ENCODE peak calls at places on chromosomes 1 and 21, in nine cellular contexts. M, H, I, K, A, P, G, B and Q are unnamed samples.

GRCh38 chr1:47781171-47781959 is 215.8 kb downstream of the TRABD2B start:
- DNase-seq in M (no peak), H (no peak), I (peak), K (no peak), A (no peak), P (no peak), G (no peak), B (no peak), Q (no peak)

GRCh38 chr1:150182233-150182632 is 32.5 kb downstream of the PLEKHO1 start:
- DNase-seq in M (no peak), H (no peak), I (no peak), K (peak), A (no peak), P (no peak), G (no peak), B (no peak), Q (no peak)

GRCh38 chr1:85495556-85495955 is 30.6 kb upstream of the DDAH1 start:
- DNase-seq in M (peak), H (no peak), I (peak), K (no peak), A (peak), P (peak), G (no peak), B (no peak), Q (peak)

GRCh38 chr1:110380667-110381283 is 10.1 kb downstream of the SLC16A4 start:
- DNase-seq in M (peak), H (peak), I (no peak), K (no peak), A (no peak), P (no peak), G (peak), B (no peak), Q (peak)

GRCh38 chr1:31400393-31400792 is 12.6 kb upstream of the SERINC2 start:
- DNase-seq in M (no peak), H (peak), I (no peak), K (no peak), A (no peak), P (no peak), G (peak), B (no peak), Q (no peak)

GRCh38 chr1:26541431-26541815 is 11.9 kb downstream of the RPS6KA1 start:
- DNase-seq in M (no peak), H (no peak), I (no peak), K (no peak), A (no peak), P (no peak), G (no peak), B (no peak), Q (no peak)

GRCh38 chr1:185896863-185897262 is 162.7 kb downstream of the HMCN1 start:
- DNase-seq in M (no peak), H (no peak), I (no peak), K (no peak), A (peak), P (no peak), G (peak), B (no peak), Q (peak)

GRCh38 chr1:53346007-53346813 is 18.3 kb upstream of the LRP8 start:
- DNase-seq in M (no peak), H (no peak), I (peak), K (peak), A (no peak), P (no peak), G (no peak), B (peak), Q (no peak)

GRCh38 chr21:33238565-33239255 is 9.0 kb downstream of the IFNAR2 start:
- DNase-seq in M (no peak), H (no peak), I (no peak), K (no peak), A (no peak), P (no peak), G (no peak), B (no peak), Q (no peak)

GRCh38 chr1:94522304-94522703 is 19.3 kb downstream of the F3 start:
- DNase-seq in M (no peak), H (peak), I (no peak), K (no peak), A (no peak), P (no peak), G (peak), B (no peak), Q (peak)

GRCh38 chr1:35726814-35727433 is 8.2 kb upstream of the C1orf216 start:
- DNase-seq in M (peak), H (peak), I (peak), K (no peak), A (peak), P (peak), G (peak), B (peak), Q (peak)

GRCh38 chr21:44090332-44090731 is 16.9 kb upstream of the PWP2 start:
- DNase-seq in M (no peak), H (no peak), I (peak), K (peak), A (no peak), P (no peak), G (no peak), B (no peak), Q (no peak)

GRCh38 chr1:107963009-107963408 is 2.0 kb downstream of the VAV3 start:
- DNase-seq in M (no peak), H (no peak), I (no peak), K (no peak), A (no peak), P (no peak), G (no peak), B (peak), Q (no peak)
- H3K4me3 ChIP-seq in M (no peak), H (no peak), I (peak), K (peak), A (no peak), P (peak), G (no peak), B (peak), Q (no peak)

GRCh38 chr21:39180429-39181019 is 2.7 kb downstream of the PSMG1 start:
- DNase-seq in M (no peak), H (no peak), I (no peak), K (no peak), A (no peak), P (no peak), G (peak), B (no peak), Q (no peak)
- TF ChIP-seq CTCF in M (no peak), H (peak), I (no peak), K (peak), A (peak), P (no peak), G (peak), B (peak), Q (peak)

DNA sequence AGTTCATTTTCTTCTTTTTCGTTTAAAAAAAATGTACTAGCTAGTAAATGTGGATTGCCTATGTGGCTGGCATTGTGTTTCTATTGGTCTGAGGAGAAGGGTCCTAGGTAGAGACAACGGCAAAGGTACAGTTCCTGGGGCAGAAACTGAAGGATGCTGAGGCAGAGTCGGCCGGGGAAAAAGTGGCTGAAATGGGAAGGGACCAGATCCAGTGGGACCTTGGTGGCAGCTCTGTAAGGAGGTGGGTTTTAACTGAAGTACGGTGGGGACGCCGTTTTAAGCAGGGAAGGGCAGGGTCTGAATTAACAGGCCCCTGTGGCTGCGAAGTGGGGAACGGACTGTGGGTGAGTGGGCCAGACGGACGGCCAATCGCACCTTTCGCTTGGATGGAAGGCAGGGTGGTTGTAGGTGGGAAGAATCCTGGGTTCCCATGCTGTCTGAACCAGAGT is 420 bp upstream of the VPS13D start:
- DNase-seq in M (no peak), H (no peak), I (no peak), K (no peak), A (no peak), P (no peak), G (no peak), B (no peak), Q (no peak)
- H3K4me3 ChIP-seq in M (no peak), H (peak), I (peak), K (peak), A (peak), P (peak), G (no peak), B (no peak), Q (no peak)

GRCh38 chr1:197180252-197180878 is 33.9 kb upstream of the ASPM start:
- DNase-seq in M (peak), H (peak), I (no peak), K (no peak), A (peak), P (no peak), G (peak), B (no peak), Q (peak)
- TF ChIP-seq CTCF in M (peak), H (peak), I (no peak), K (peak), A (peak), P (peak), G (peak), B (peak), Q (peak)

GRCh38 chr1:61604684-61605083 is 120.3 kb downstream of the TM2D1 start:
- DNase-seq in M (no peak), H (no peak), I (no peak), K (no peak), A (no peak), P (no peak), G (no peak), B (no peak), Q (no peak)
- H3K4me3 ChIP-seq in M (no peak), H (no peak), I (no peak), K (no peak), A (no peak), P (no peak), G (no peak), B (no peak), Q (no peak)

GRCh38 chr1:27963393-27963792 is 3.6 kb downstream of the XKR8 start:
- DNase-seq in M (no peak), H (no peak), I (no peak), K (peak), A (no peak), P (no peak), G (no peak), B (no peak), Q (no peak)
- TF ChIP-seq CTCF in M (no peak), H (no peak), I (no peak), K (no peak), A (no peak), P (no peak), G (no peak), B (no peak), Q (no peak)

DNA sequence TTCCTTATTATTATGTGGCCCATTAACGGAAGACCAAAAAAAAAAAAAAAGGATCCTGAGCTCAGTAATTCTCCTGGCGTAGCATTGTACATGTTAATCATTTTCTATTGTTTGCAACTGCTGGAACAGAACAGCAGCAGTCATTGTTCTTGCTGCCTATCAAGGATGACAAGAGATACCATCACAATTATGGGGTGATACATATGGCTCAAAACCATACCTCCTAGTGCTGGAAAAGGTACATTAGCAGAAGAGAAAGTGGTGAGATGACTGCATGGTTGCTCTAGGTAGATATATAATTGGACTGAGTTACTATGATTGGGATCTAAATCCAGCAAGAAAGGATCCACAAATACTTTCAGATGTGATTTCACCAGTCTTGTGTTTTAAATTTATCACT is 13.3 kb upstream of the TLR5 start:
- DNase-seq in M (no peak), H (no peak), I (no peak), K (no peak), A (no peak), P (no peak), G (no peak), B (no peak), Q (no peak)
- H3K4me3 ChIP-seq in M (no peak), H (no peak), I (no peak), K (no peak), A (no peak), P (no peak), G (no peak), B (no peak), Q (no peak)

GRCh38 chr1:212696721-212697331 is 2.8 kb downstream of the BATF3 start:
- DNase-seq in M (no peak), H (no peak), I (no peak), K (no peak), A (no peak), P (no peak), G (no peak), B (no peak), Q (no peak)
- TF ChIP-seq CTCF in M (no peak), H (no peak), I (no peak), K (no peak), A (no peak), P (no peak), G (no peak), B (no peak), Q (no peak)

GRCh38 chr21:27759820-27760219 is 792.9 kb upstream of the ADAMTS5 start:
- DNase-seq in M (no peak), H (no peak), I (no peak), K (no peak), A (no peak), P (no peak), G (peak), B (no peak), Q (peak)
- H3K4me3 ChIP-seq in M (no peak), H (no peak), I (no peak), K (no peak), A (no peak), P (no peak), G (no peak), B (no peak), Q (no peak)

GRCh38 chr1:115031595-115031994 is 2.0 kb downstream of the TSHB start:
- DNase-seq in M (no peak), H (no peak), I (no peak), K (no peak), A (no peak), P (no peak), G (no peak), B (no peak), Q (no peak)

GRCh38 chr1:115036814-115037535 is 7.3 kb downstream of the TSHB start:
- DNase-seq in M (no peak), H (no peak), I (no peak), K (no peak), A (no peak), P (no peak), G (no peak), B (no peak), Q (no peak)

GRCh38 chr1:115040501-115040900 is 10.9 kb downstream of the TSHB start:
- DNase-seq in M (no peak), H (no peak), I (no peak), K (no peak), A (no peak), P (no peak), G (no peak), B (no peak), Q (no peak)

DNA sequence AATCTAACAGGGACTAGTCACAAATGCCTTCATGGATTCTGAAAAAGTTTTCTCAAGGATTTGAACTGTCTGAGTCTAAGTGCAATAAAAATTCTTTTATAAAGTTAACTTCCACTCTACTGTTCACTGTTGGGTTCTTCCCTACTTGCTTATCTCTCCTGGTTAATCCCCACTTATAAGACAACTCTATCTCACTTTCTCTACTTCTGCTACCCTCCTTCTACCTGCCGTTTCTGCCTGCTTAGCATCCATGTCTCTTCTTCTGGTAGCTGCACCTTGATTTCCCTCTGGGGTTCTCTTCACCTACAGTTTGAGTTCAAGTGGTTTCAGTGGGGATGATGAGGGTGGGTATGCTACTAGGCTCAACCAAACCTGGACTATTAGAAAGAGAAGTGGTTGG is 6.0 kb downstream of the TSHB start:
- DNase-seq in M (no peak), H (no peak), I (no peak), K (no peak), A (no peak), P (no peak), G (no peak), B (no peak), Q (no peak)
- TF ChIP-seq CTCF in M (no peak), H (no peak), I (no peak), K (no peak), A (no peak), P (no peak), G (no peak), B (no peak), Q (no peak)